ENCODE peak calls at places on chromosomes 1 and 21, in four cellular contexts. T is posterior cingulate gyrus; O is nucleus accumbens; J is CD8-positive, alpha-beta T cell. A is an unnamed sample.

GRCh38 chr1:9442266-9442846 is 96.9 kb upstream of the SLC25A33 start:
- DNase-seq in J (no peak), O (no peak), T (no peak), A (no peak)

GRCh38 chr1:58891347-58891746 is 107.5 kb upstream of the JUN start:
- DNase-seq in T (no peak), O (no peak), J (no peak), A (no peak)

GRCh38 chr21:29466532-29466931 is 167.8 kb downstream of the BACH1 start:
- DNase-seq in J (no peak), O (no peak), T (no peak), A (no peak)

GRCh38 chr1:210900079-210900478 is 233.9 kb downstream of the KCNH1 start:
- DNase-seq in J (no peak), O (no peak), T (no peak), A (no peak)

GRCh38 chr1:46991083-46991923 is 32.2 kb upstream of the CYP4X1 start:
- DNase-seq in T (no peak), J (no peak), O (no peak), A (no peak)

GRCh38 chr1:85836736-85837135 is 128.5 kb upstream of the ZNHIT6 start:
- DNase-seq in J (no peak), O (no peak), T (no peak), A (no peak)

GRCh38 chr21:35025206-35026152 is 23.6 kb downstream of the RUNX1 start:
- DNase-seq in J (no peak), T (no peak), O (no peak), A (no peak)

GRCh38 chr1:205936846-205937707 is 6.2 kb downstream of the SLC26A9 start:
- DNase-seq in O (no peak), T (peak), J (no peak), A (no peak)

GRCh38 chr1:213927897-213928296 is 59.9 kb upstream of the PROX1 start:
- DNase-seq in T (no peak), O (no peak), J (no peak), A (no peak)

GRCh38 chr1:29413661-29414060 is 177.3 kb downstream of the PTPRU start:
- DNase-seq in T (no peak), J (no peak), O (no peak), A (no peak)

GRCh38 chr1:8283058-8283884 is 34.6 kb upstream of the SLC45A1 start:
- DNase-seq in T (no peak), O (no peak), J (no peak), A (no peak)

GRCh38 chr21:38824124-38824822 is 18.5 kb downstream of the ETS2 start:
- DNase-seq in T (peak), O (no peak), J (no peak), A (no peak)

GRCh38 chr1:4613606-4614370 is 40.6 kb upstream of the AJAP1 start:
- DNase-seq in T (peak), J (no peak), O (no peak), A (no peak)

GRCh38 chr21:39281853-39282252 is 31.6 kb downstream of the BRWD1 start:
- DNase-seq in T (no peak), O (no peak), J (no peak), A (no peak)

GRCh38 chr21:43733529-43734071 is 14.7 kb downstream of the PDXK start:
- DNase-seq in J (peak), T (no peak), O (no peak), A (no peak)

GRCh38 chr1:14055442-14056225 is 355.6 kb downstream of the PRDM2 start:
- DNase-seq in O (no peak), J (no peak), T (no peak), A (no peak)

GRCh38 chr1:160951443-160952128 is 3.0 kb downstream of the ITLN2 start:
- DNase-seq in J (peak), T (peak), O (no peak), A (peak)

GRCh38 chr1:186014370-186015030 is 280.3 kb downstream of the HMCN1 start:
- DNase-seq in J (no peak), O (no peak), T (no peak), A (no peak)

GRCh38 chr1:23562138-23562819 is 3.0 kb upstream of the ID3 start:
- DNase-seq in J (peak), O (peak), T (peak), A (peak)

GRCh38 chr1:26434161-26434752 is 2.1 kb downstream of the DHDDS start:
- DNase-seq in J (no peak), T (no peak), O (no peak), A (no peak)

GRCh38 chr1:77594366-77595112 is 87.9 kb downstream of the ZZZ3 start:
- DNase-seq in T (no peak), O (no peak), J (no peak), A (no peak)